ENCODE peak calls at places on chromosomes 4 and X, in four cellular contexts. V is IMR-90, M is H9, P is H1. A is an unnamed sample.

GRCh38 chr4:157674699-157675098 is 454.2 kb downstream of the GRIA2 start:
- DNase-seq in V (no peak), M (no peak), P (no peak), A (no peak)

GRCh38 chr4:113057891-113058290 is 8.4 kb downstream of the ANK2 start:
- DNase-seq in V (no peak), M (no peak), P (no peak), A (no peak)

GRCh38 chrX:112163916-112164315 is 81.3 kb upstream of the TRPC5 start:
- DNase-seq in V (peak; percentile 49), M (no peak), P (no peak), A (no peak)

GRCh38 chr4:41432219-41432618 is 105.7 kb upstream of the LIMCH1 start:
- DNase-seq in V (no peak), M (no peak), P (no peak), A (no peak)

GRCh38 chr4:66736593-66736992 is 808.7 kb downstream of the CENPC start:
- DNase-seq in V (no peak), M (no peak), P (no peak), A (peak; percentile 29)

GRCh38 chrX:101057095-101057714 is 5.3 kb upstream of the TRMT2B start:
- DNase-seq in V (peak; percentile 68), M (no peak), P (no peak), A (no peak)

GRCh38 chr4:139901516-139902327 is 236.1 kb downstream of the MGST2 start:
- DNase-seq in V (peak; percentile 44), M (no peak), P (no peak), A (peak; percentile 87)

GRCh38 chr4:145956288-145956890 is 17.8 kb upstream of the ZNF827 start:
- DNase-seq in V (peak; percentile 40), M (peak; percentile 46), P (no peak), A (peak; percentile 72)

GRCh38 chr4:26584725-26585124 is 841 bp downstream of the TBC1D19 start:
- DNase-seq in V (no peak), M (no peak), P (no peak), A (no peak)

GRCh38 chrX:14027031-14027430 is 2.7 kb downstream of the GEMIN8 start:
- DNase-seq in V (peak; percentile 35), M (no peak), P (no peak), A (no peak)

GRCh38 chr4:111923786-111924185 is 221.5 kb upstream of the FAM241A start:
- DNase-seq in V (no peak), M (no peak), P (no peak), A (no peak)

GRCh38 chr4:1910643-1911042 is 39.5 kb downstream of the NSD2 start:
- DNase-seq in V (peak; percentile 66), M (peak; percentile 62), P (peak; percentile 21), A (peak; percentile 80)

GRCh38 chrX:103878466-103879151 is 46.6 kb upstream of the RAB9B start:
- DNase-seq in V (peak; percentile 68), M (no peak), P (no peak), A (peak; percentile 79)

GRCh38 chr4:25938251-25939186 is 24.5 kb downstream of the SMIM20 start:
- DNase-seq in V (peak; percentile 77), M (no peak), P (no peak), A (no peak)

GRCh38 chr4:185201983-185202962 is 1.5 kb downstream of the CFAP97 start:
- DNase-seq in V (peak; percentile 42), M (peak; percentile 39), P (no peak), A (peak; percentile 96)

GRCh38 chr4:29983890-29984289 is 736.3 kb upstream of the PCDH7 start:
- DNase-seq in V (no peak), M (no peak), P (no peak), A (no peak)

GRCh38 chr4:113967687-113968086 is 11.8 kb downstream of the ARSJ start:
- DNase-seq in V (no peak), M (no peak), P (no peak), A (no peak)

GRCh38 chr4:45946699-45947098 is 177.2 kb downstream of the GABRG1 start:
- DNase-seq in V (no peak), M (no peak), P (no peak), A (peak; percentile 34)

GRCh38 chr4:113639311-113639710 is 122.2 kb downstream of the CAMK2D start:
- DNase-seq in V (no peak), M (no peak), P (no peak), A (no peak)

GRCh38 chr4:42637861-42638260 is 19.0 kb downstream of the ATP8A1 start:
- DNase-seq in V (no peak), M (no peak), P (no peak), A (no peak)

GRCh38 chr4:39390603-39391002 is 16.1 kb upstream of the KLB start:
- DNase-seq in V (no peak), M (no peak), P (no peak), A (no peak)

GRCh38 chrX:108795240-108795639 is 58.9 kb upstream of the IRS4 start:
- DNase-seq in V (no peak), M (no peak), P (no peak), A (peak; percentile 1)

GRCh38 chrX:116827063-116827462 is 364.3 kb upstream of the CT83 start:
- DNase-seq in V (no peak), M (no peak), P (no peak), A (no peak)

GRCh38 chr4:69321153-69321729 is 41.0 kb downstream of the UGT2B28 start:
- DNase-seq in V (no peak), M (no peak), P (no peak), A (no peak)

GRCh38 chr4:94339779-94340178 is 2.9 kb downstream of the HPGDS start:
- DNase-seq in V (no peak), M (no peak), P (no peak), A (no peak)

GRCh38 chr4:111187108-111187507 is 564.2 kb upstream of the PITX2 start:
- DNase-seq in V (no peak), M (no peak), P (no peak), A (no peak)

GRCh38 chr4:2340272-2341061 is 78.0 kb downstream of the ZFYVE28 start:
- DNase-seq in V (no peak), M (peak; percentile 27), P (no peak), A (no peak)

GRCh38 chr4:76212301-76212700 is 1.3 kb downstream of the SCARB2 start:
- DNase-seq in V (no peak), M (no peak), P (no peak), A (no peak)

GRCh38 chr4:165013691-165014090 is 18.1 kb upstream of the TRIM60 start:
- DNase-seq in V (no peak), M (no peak), P (no peak), A (no peak)

GRCh38 chr4:54901202-54901601 is 224.2 kb downstream of the KDR start:
- DNase-seq in V (no peak), M (no peak), P (no peak), A (no peak)

GRCh38 chrX:20459410-20460350 is 193.0 kb upstream of the RPS6KA3 start:
- DNase-seq in V (no peak), M (no peak), P (no peak), A (no peak)

GRCh38 chr4:138982754-138983153 is 32.8 kb upstream of the NOCT start:
- DNase-seq in V (no peak), M (peak; percentile 25), P (no peak), A (peak; percentile 22)

GRCh38 chr4:15868065-15868464 is 70.5 kb downstream of the FGFBP1 start:
- DNase-seq in V (no peak), M (no peak), P (no peak), A (peak; percentile 45)

GRCh38 chrX:41259516-41259915 is 74.4 kb upstream of the DDX3X start:
- DNase-seq in V (peak; percentile 28), M (peak; percentile 52), P (no peak), A (no peak)

GRCh38 chr4:132530846-132531245 is 618.2 kb upstream of the PCDH10 start:
- DNase-seq in V (no peak), M (no peak), P (no peak), A (peak; percentile 56)

GRCh38 chrX:11064851-11065600 is 46.1 kb upstream of the HCCS start:
- DNase-seq in V (peak; percentile 78), M (no peak), P (no peak), A (peak; percentile 16)

GRCh38 chr4:169940460-169940859 is 85.7 kb downstream of the MFAP3L start:
- DNase-seq in V (no peak), M (no peak), P (no peak), A (peak; percentile 74)

DNA sequence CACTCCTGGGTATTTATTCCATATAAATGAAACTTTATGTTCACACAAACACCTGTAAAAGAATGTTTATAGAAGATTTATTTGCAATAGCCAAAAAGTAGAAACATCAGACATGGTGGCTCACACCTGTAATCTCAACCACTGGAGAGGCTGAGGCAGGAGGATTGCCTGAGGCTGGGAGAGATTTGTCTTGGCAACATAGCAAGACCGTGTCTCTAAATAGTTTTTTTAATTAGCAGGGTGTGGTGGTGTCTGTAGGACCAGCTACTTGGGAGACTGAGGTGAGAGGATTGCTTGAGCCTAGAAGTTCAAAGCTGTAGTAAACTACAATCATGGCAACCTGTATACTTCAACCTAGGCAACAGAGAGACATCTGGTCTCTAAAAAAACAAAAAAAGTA is 27.7 kb upstream of the NFKB1 start:
- DNase-seq in V (no peak), M (no peak), P (no peak), A (no peak)
- H4K5ac ChIP-seq in V (no peak overlapping the region), M (no peak overlapping the region), P (no peak overlapping the region), A (no peak overlapping the region)

DNA sequence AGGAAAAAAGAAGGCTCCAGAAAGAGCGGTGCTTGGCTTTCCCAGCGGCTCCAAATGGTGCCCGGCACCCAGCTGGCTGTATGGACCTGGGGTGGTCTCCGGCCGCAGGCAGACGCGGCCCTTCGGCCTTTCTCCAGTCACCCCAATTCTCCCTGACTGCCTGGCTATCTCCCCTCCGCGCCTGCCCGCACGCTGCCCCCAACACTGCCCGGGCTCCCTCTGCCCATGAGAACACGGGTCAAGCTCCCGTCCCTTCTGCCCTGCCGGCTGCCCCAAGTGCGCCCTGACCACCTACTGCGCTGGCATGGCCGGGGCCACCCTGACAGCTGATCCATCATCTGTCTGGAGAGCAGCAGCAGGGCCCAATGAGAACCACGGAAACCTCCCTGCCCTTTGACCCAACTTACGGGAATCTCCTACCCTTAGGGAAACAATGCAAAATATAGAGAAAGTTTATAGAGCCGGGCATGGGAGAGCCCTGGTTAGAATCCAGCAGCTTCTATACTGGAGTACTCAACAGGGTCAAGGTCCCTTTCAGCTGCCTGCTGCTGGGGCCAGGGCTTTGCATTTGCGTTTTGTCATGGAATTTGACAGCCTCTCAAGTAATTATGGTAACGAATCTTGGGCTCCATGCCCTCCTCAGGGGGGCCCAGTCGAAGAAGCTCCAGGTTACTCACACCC is 1.2 kb upstream of the FAM3A start:
- DNase-seq in V (no peak), M (peak; percentile 49), P (no peak), A (peak; percentile 88)
- H4K8ac ChIP-seq in V (peak overlapping the region; percentile 40), M (no peak overlapping the region), P (no peak overlapping the region), A (no peak overlapping the region)

GRCh38 chr4:88341227-88342192 is 37.1 kb upstream of the HERC6 start:
- DNase-seq in V (peak; percentile 95), M (no peak), P (no peak), A (no peak)
- H3K9ac ChIP-seq in V (no peak overlapping the region), M (no peak overlapping the region), P (no peak overlapping the region), A (no peak overlapping the region)

DNA sequence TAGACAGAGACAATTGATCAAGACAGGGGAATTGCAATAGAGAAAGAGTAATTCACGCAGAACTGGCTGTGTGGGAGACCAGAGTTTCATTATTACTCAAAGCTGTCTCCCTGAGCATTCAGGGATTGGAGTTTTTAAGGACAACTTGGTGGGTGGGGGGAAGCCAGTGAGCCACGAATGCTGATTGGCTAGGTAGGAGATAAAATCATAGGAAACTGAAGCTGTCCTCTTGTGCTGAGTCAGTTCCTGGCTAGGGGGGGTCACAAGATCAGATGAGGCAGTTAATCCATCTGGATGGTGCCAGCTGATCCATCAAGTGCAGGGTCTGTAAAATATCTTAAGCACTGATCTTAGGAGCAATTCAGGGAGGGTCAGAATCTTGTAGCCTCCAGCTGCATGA is 358.6 kb downstream of the GPM6A start:
- DNase-seq in V (no peak), M (no peak), P (no peak), A (peak; percentile 34)
- H4K5ac ChIP-seq in V (no peak overlapping the region), M (no peak overlapping the region), P (no peak overlapping the region), A (no peak overlapping the region)

A was measured in mesendoderm.